ENCODE peak calls at places on chromosomes 6 and 20, in six cellular contexts. O is sigmoid colon; H is A549; Y is effector memory CD4-positive, alpha-beta T cell; F is uterus; V is upper lobe of right lung. D is an unnamed sample.
A peak's percentile ranks its signal among the peaks of the same experiment; 100 is the strongest.

GRCh38 chr20:45407783-45408645 is at the start of gene DBNDD2:
- DNase-seq in F (no peak), Y (no peak), H (no peak), O (no peak), V (no peak), D (peak; percentile 84)

GRCh38 chr6:46741910-46742309 is 4.8 kb upstream of the ANKRD66 start:
- DNase-seq in F (no peak), H (no peak), V (no peak), Y (no peak), O (no peak), D (no peak)

GRCh38 chr20:35953411-35954199 is 697 bp downstream of the SCAND1 start:
- DNase-seq in Y (peak; percentile 62), V (peak; percentile 82), H (no peak), F (no peak), O (peak; percentile 77), D (peak; percentile 51)

GRCh38 chr6:151142676-151143075 is 97.1 kb upstream of the AKAP12 start:
- DNase-seq in V (no peak), O (no peak), H (no peak), Y (no peak), F (no peak), D (no peak)

GRCh38 chr6:73969982-73970960 is 274.3 kb downstream of the CD109 start:
- DNase-seq in H (peak; percentile 40), F (peak; percentile 21), Y (no peak), O (no peak), V (no peak), D (no peak)

GRCh38 chr20:49024220-49024619 is 21.9 kb upstream of the CSE1L start:
- DNase-seq in H (no peak), Y (no peak), F (no peak), V (no peak), O (no peak), D (no peak)

GRCh38 chr20:5621305-5621704 is 128.9 kb upstream of the SHLD1 start:
- DNase-seq in O (no peak), H (no peak), V (no peak), F (no peak), Y (no peak), D (no peak)

GRCh38 chr6:41584668-41585205 is 38.6 kb downstream of the FOXP4 start:
- DNase-seq in V (no peak), Y (no peak), O (no peak), H (no peak), F (no peak), D (no peak)

GRCh38 chr6:22884441-22884840 is 315.1 kb downstream of the HDGFL1 start:
- DNase-seq in F (no peak), O (no peak), V (no peak), H (no peak), Y (no peak), D (no peak)

GRCh38 chr6:84763397-84764331 is 734 bp downstream of the TBX18 start:
- DNase-seq in Y (no peak), V (no peak), F (no peak), H (peak; percentile 90), O (peak; percentile 70), D (peak; percentile 69)

GRCh38 chr6:43129434-43130194 is 41.5 kb upstream of the SRF start:
- DNase-seq in Y (no peak), V (no peak), O (no peak), F (no peak), H (peak; percentile 26), D (peak; percentile 50)

GRCh38 chr6:44224154-44224977 is 971 bp downstream of the SLC29A1 start:
- DNase-seq in F (no peak), H (no peak), V (no peak), O (peak; percentile 75), Y (no peak), D (no peak)

GRCh38 chr20:55544638-55545037 is 460.7 kb downstream of the CBLN4 start:
- DNase-seq in F (no peak), H (no peak), O (no peak), V (no peak), Y (no peak), D (no peak)

GRCh38 chr20:50144362-50144761 is 9.2 kb downstream of the PEDS1 start:
- DNase-seq in Y (no peak), F (peak; percentile 53), V (no peak), O (peak; percentile 89), H (peak; percentile 89), D (peak; percentile 72)

GRCh38 chr6:36488221-36488620 is 45.4 kb downstream of the KCTD20 start:
- DNase-seq in F (no peak), H (no peak), Y (no peak), O (no peak), V (no peak), D (no peak)

GRCh38 chr20:46767127-46767761 is 57.8 kb downstream of the SLC2A10 start:
- DNase-seq in V (no peak), F (no peak), H (peak; percentile 61), O (no peak), Y (no peak), D (no peak)

GRCh38 chr6:21749754-21750153 is 156.2 kb downstream of the SOX4 start:
- DNase-seq in O (no peak), H (no peak), Y (no peak), F (no peak), V (no peak), D (no peak)

GRCh38 chr20:32575227-32575581 is 9.9 kb downstream of the NOL4L start:
- DNase-seq in O (no peak), V (no peak), Y (no peak), H (no peak), F (no peak), D (no peak)

GRCh38 chr6:84027340-84028183 is 6.0 kb upstream of the MRAP2 start:
- DNase-seq in Y (no peak), V (no peak), F (no peak), H (peak; percentile 60), O (no peak), D (no peak)

GRCh38 chr6:53128842-53129241 is 19.8 kb downstream of the GCM1 start:
- DNase-seq in V (no peak), H (no peak), O (no peak), F (no peak), Y (no peak), D (no peak)

GRCh38 chr6:21935561-21936028 is 342.0 kb downstream of the SOX4 start:
- DNase-seq in F (no peak), O (no peak), Y (no peak), H (peak; percentile 41), V (no peak), D (no peak)

GRCh38 chr20:58251979-58252591 is 23.6 kb upstream of the ANKRD60 start:
- DNase-seq in H (peak; percentile 93), Y (no peak), V (no peak), F (no peak), O (no peak), D (no peak)

GRCh38 chr6:28757429-28758045 is 166.2 kb downstream of the TRIM27 start:
- DNase-seq in H (peak; percentile 83), Y (no peak), V (no peak), F (no peak), O (no peak), D (no peak)

GRCh38 chr6:28756555-28756918 is 167.2 kb downstream of the TRIM27 start:
- DNase-seq in O (no peak), H (peak; percentile 68), Y (no peak), V (no peak), F (no peak), D (no peak)

GRCh38 chr6:28764014-28764723 is 159.6 kb downstream of the TRIM27 start:
- DNase-seq in V (no peak), F (no peak), Y (no peak), O (no peak), H (peak; percentile 57), D (no peak)

GRCh38 chr6:28758046-28758817 is 165.6 kb downstream of the TRIM27 start:
- DNase-seq in V (no peak), F (no peak), Y (no peak), H (peak; percentile 88), O (no peak), D (no peak)

GRCh38 chr6:28758818-28759235 is 165.0 kb downstream of the TRIM27 start:
- DNase-seq in O (no peak), Y (no peak), V (no peak), H (no peak), F (no peak), D (no peak)
- H3K4me3 ChIP-seq in O (no peak overlapping the region), Y (no peak overlapping the region), V (no peak overlapping the region), H (peak overlapping the region; percentile 60), F (no peak overlapping the region), D (no peak overlapping the region)

GRCh38 chr6:156851447-156851846 is 74.3 kb downstream of the ARID1B start:
- DNase-seq in F (no peak), V (no peak), Y (no peak), H (no peak), O (no peak), D (no peak)
- H3K4me1 ChIP-seq in F (no peaks in the 10 kb centered on the region), V (peaks cover 55% of the 10 kb centered on the region), Y (peaks cover under 1% of the 10 kb centered on the region), H (peaks cover 11% of the 10 kb centered on the region), O (peaks cover 79% of the 10 kb centered on the region), D (peaks cover 94% of the 10 kb centered on the region)

DNA sequence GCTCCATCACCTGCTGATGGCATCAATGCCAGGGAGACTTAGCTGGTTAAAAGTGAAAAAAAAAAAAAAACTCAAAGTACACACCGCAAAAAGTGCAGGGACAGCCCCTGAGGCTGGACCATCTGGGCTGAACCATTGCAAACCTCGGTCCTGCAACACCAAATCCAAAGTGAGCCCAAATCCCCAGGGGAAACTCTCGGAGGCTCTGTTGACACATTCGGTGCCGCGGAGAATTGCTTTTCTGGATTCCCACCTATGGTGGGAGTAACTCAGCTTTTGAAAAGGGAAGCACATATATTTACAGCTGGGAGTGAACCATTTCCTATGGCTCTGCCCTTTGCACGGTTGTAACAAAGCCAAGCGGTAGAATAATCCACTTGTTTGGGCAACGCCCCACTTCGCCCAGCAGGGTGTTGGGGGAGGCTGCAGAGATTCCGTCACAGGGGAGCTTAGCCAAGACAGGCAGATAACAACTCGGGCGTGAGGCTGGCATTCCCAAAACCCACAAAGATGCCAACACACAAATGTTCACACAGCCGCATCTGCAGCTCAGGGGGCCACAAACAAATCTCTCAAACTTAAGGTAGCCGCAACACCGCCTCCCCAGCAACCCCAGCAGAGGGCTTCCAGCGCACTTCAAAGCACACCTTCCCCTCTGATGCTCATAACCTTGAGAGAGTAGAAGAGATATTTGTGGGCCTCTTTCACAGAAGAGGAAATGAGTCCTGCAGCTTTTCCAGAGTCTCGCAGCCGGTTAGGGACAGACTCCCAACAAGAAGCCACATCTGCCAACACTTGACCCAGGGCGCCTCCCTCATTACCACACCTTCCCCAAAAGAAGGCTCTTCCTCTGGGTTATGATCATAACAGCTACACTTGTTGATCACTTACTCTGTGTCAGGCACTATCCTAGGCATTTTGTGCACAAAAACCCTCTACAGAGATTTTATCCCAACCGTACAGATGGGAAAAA is 11.4 kb downstream of the ZC3H12D start:
- DNase-seq in O (no peak), Y (no peak), F (no peak), H (peak; percentile 41), V (no peak), D (peak; percentile 58)
- H3K27ac ChIP-seq in O (no peak overlapping the region), Y (peak overlapping the region; percentile 61), F (no peak overlapping the region), H (no peak overlapping the region), V (no peak overlapping the region), D (no peak overlapping the region)

GRCh38 chr20:62726276-62726675 is 17.6 kb downstream of the NTSR1 start:
- DNase-seq in O (peak; percentile 29), F (no peak), H (no peak), Y (no peak), V (no peak), D (no peak)

GRCh38 chr20:62727584-62728027 is 19.0 kb downstream of the NTSR1 start:
- DNase-seq in H (no peak), F (no peak), O (peak; percentile 63), Y (no peak), V (no peak), D (peak; percentile 10)

GRCh38 chr20:62728028-62728780 is 19.6 kb downstream of the NTSR1 start:
- DNase-seq in V (no peak), O (peak; percentile 60), F (no peak), Y (no peak), H (no peak), D (peak; percentile 57)

GRCh38 chr20:62725596-62726268 is 17.1 kb downstream of the NTSR1 start:
- DNase-seq in V (no peak), O (peak; percentile 65), Y (no peak), H (no peak), F (no peak), D (no peak)

GRCh38 chr20:62726716-62727583 is 18.3 kb downstream of the NTSR1 start:
- DNase-seq in F (no peak), V (no peak), Y (no peak), H (no peak), O (peak; percentile 55), D (no peak)
- H3K4me3 ChIP-seq in F (no peak overlapping the region), V (no peak overlapping the region), Y (no peak overlapping the region), H (no peak overlapping the region), O (no peak overlapping the region), D (no peak overlapping the region)

D was measured in heart left ventricle.